ENCODE peak calls at places on chromosomes 3 and 15, in five cellular contexts. C, F, S, L and N are unnamed samples.

GRCh38 chr3:123068227-123069020 is 1.6 kb downstream of the PDIA5 start:
- DNase-seq in S (peak; percentile 62), C (no peak), F (no peak), L (peak; percentile 83), N (no peak)

GRCh38 chr3:112327371-112327951 is 5.5 kb upstream of the CD200 start:
- DNase-seq in C (no peak), F (no peak), S (no peak), L (peak; percentile 80), N (peak; percentile 33)

GRCh38 chr15:50233192-50233736 is 32.3 kb downstream of the HDC start:
- DNase-seq in C (no peak), F (no peak), L (no peak), S (no peak), N (no peak)

GRCh38 chr3:53224026-53224425 is 31.8 kb downstream of the TKT start:
- DNase-seq in S (no peak), C (no peak), F (no peak), L (no peak), N (no peak)

GRCh38 chr15:76221085-76221767 is 90.0 kb downstream of the ETFA start:
- DNase-seq in F (no peak), L (no peak), S (no peak), C (no peak), N (no peak)

GRCh38 chr15:91075761-91076160 is 24.3 kb upstream of the SV2B start:
- DNase-seq in F (no peak), S (no peak), C (no peak), L (peak; percentile 86), N (no peak)

GRCh38 chr3:184129012-184129411 is 6.1 kb upstream of the EIF2B5 start:
- DNase-seq in C (no peak), S (no peak), F (no peak), L (peak; percentile 55), N (no peak)

GRCh38 chr3:151903501-151903991 is 30.1 kb downstream of the SUCNR1 start:
- DNase-seq in F (no peak), C (no peak), S (no peak), L (no peak), N (no peak)